ENCODE peak calls at places on chromosomes 7 and 10, in five cellular contexts. Z is AG09319, P is GM12865, M is esophagus muscularis mucosa, D is psoas muscle. I is an unnamed sample.

GRCh38 chr10:115073796-115074195 is 19.4 kb upstream of the ATRNL1 start:
- DNase-seq in Z (no peak), P (no peak), M (no peak), D (no peak), I (no peak)

GRCh38 chr10:97656777-97657176 is 16.3 kb downstream of the PI4K2A start:
- DNase-seq in Z (no peak), P (no peak), M (no peak), D (no peak), I (no peak)

GRCh38 chr7:21996641-21997040 is 50.9 kb upstream of the CDCA7L start:
- DNase-seq in Z (no peak), P (no peak), M (no peak), D (no peak), I (no peak)

GRCh38 chr7:112064627-112065385 is 141.4 kb downstream of the DOCK4 start:
- DNase-seq in Z (no peak), P (no peak), M (no peak), D (no peak), I (no peak)

GRCh38 chr10:46555713-46556514 is 544 bp downstream of the GPRIN2 start:
- DNase-seq in Z (no peak), P (no peak), M (no peak), D (peak), I (peak)

GRCh38 chr7:123649956-123650355 is 5.7 kb upstream of the LMOD2 start:
- DNase-seq in Z (no peak), P (no peak), M (no peak), D (no peak), I (no peak)

GRCh38 chr10:131855763-131856401 is 44.9 kb upstream of the PPP2R2D start:
- DNase-seq in Z (no peak), P (no peak), M (no peak), D (no peak), I (no peak)

GRCh38 chr10:129764901-129765663 is 199.0 kb downstream of the EBF3 start:
- DNase-seq in Z (no peak), P (no peak), M (peak), D (no peak), I (peak)

GRCh38 chr7:1675036-1675671 is 5.1 kb downstream of the ELFN1 start:
- DNase-seq in Z (no peak), P (no peak), M (no peak), D (peak), I (peak)

GRCh38 chr10:82089327-82089726 is 214.3 kb downstream of the NRG3 start:
- DNase-seq in Z (no peak), P (no peak), M (no peak), D (no peak), I (no peak)

GRCh38 chr7:96297873-96298272 is 24.0 kb downstream of the SLC25A13 start:
- DNase-seq in Z (no peak), P (no peak), M (no peak), D (no peak), I (no peak)

GRCh38 chr7:73840715-73841379 is 1.5 kb downstream of the METTL27 start:
- DNase-seq in Z (no peak), P (no peak), M (no peak), D (no peak), I (no peak)

GRCh38 chr10:102090772-102091171 is 25.6 kb downstream of the HPS6 start:
- DNase-seq in Z (no peak), P (no peak), M (no peak), D (no peak), I (no peak)

GRCh38 chr10:80462986-80463741 is 9.1 kb downstream of the TSPAN14 start:
- DNase-seq in Z (no peak), P (peak), M (peak), D (no peak), I (no peak)

GRCh38 chr10:5948999-5949759 is 28.2 kb downstream of the IL15RA start:
- DNase-seq in Z (no peak), P (peak), M (no peak), D (peak), I (no peak)

GRCh38 chr7:103871473-103871872 is 118.0 kb downstream of the RELN start:
- DNase-seq in Z (no peak), P (no peak), M (no peak), D (no peak), I (no peak)

GRCh38 chr10:52032681-52033629 is 281.1 kb upstream of the DKK1 start:
- DNase-seq in Z (no peak), P (no peak), M (no peak), D (no peak), I (no peak)

GRCh38 chr7:96953676-96954513 is 51.5 kb upstream of the DLX6 start:
- DNase-seq in Z (no peak), P (no peak), M (peak), D (no peak), I (no peak)

GRCh38 chr10:70474780-70475179 is 3.8 kb upstream of the PALD1 start:
- DNase-seq in Z (no peak), P (no peak), M (no peak), D (peak), I (no peak)

GRCh38 chr10:119489572-119490326 is 52.8 kb downstream of the RGS10 start:
- DNase-seq in Z (no peak), P (peak), M (no peak), D (peak), I (peak)

GRCh38 chr10:61464461-61465215 is 11.5 kb upstream of the TMEM26 start:
- DNase-seq in Z (peak), P (no peak), M (no peak), D (no peak), I (no peak)

GRCh38 chr7:94054130-94054529 is 50.0 kb upstream of the BET1 start:
- DNase-seq in Z (no peak), P (no peak), M (no peak), D (no peak), I (no peak)

GRCh38 chr7:64182036-64182790 is 24.8 kb upstream of the ZNF735 start:
- DNase-seq in Z (no peak), P (no peak), M (no peak), D (no peak), I (no peak)

GRCh38 chr10:110865804-110866482 is 5.8 kb upstream of the PDCD4 start:
- DNase-seq in Z (no peak), P (peak), M (no peak), D (no peak), I (no peak)

GRCh38 chr10:114749545-114749944 is 72.0 kb upstream of the FHIP2A start:
- DNase-seq in Z (no peak), P (no peak), M (no peak), D (no peak), I (no peak)

GRCh38 chr7:17095001-17095574 is 203.4 kb upstream of the AHR start:
- DNase-seq in Z (peak), P (no peak), M (no peak), D (no peak), I (no peak)

GRCh38 chr7:75966209-75966961 is 28.0 kb downstream of the TMEM120A start:
- DNase-seq in Z (peak), P (no peak), M (no peak), D (peak), I (no peak)

GRCh38 chr7:37016073-37016878 is 292.0 kb upstream of the AOAH start:
- DNase-seq in Z (no peak), P (no peak), M (no peak), D (no peak), I (no peak)

GRCh38 chr7:148964510-148965267 is 63.6 kb downstream of the PDIA4 start:
- DNase-seq in Z (no peak), P (no peak), M (no peak), D (no peak), I (no peak)

GRCh38 chr10:60955957-60956425 is 12.0 kb upstream of the RHOBTB1 start:
- DNase-seq in Z (no peak), P (no peak), M (no peak), D (no peak), I (no peak)

GRCh38 chr7:159065852-159066480 is 78.7 kb downstream of the VIPR2 start:
- DNase-seq in Z (no peak), P (no peak), M (no peak), D (no peak), I (peak)

GRCh38 chr7:96380111-96380512 is 58.2 kb upstream of the SLC25A13 start:
- DNase-seq in Z (no peak), P (no peak), M (no peak), D (no peak), I (no peak)

GRCh38 chr7:93435791-93436190 is 138.7 kb downstream of the CALCR start:
- DNase-seq in Z (no peak), P (no peak), M (no peak), D (no peak), I (no peak)

GRCh38 chr10:132554991-132555647 is 17.5 kb downstream of the INPP5A start:
- DNase-seq in Z (no peak), P (peak), M (no peak), D (peak), I (no peak)

GRCh38 chr7:101814996-101815825 is 2.2 kb upstream of the CUX1 start:
- DNase-seq in Z (no peak), P (peak), M (no peak), D (peak), I (no peak)

GRCh38 chr7:24477376-24477775 is 95.9 kb upstream of the PALS2 start:
- DNase-seq in Z (no peak), P (no peak), M (no peak), D (no peak), I (no peak)

GRCh38 chr7:24472093-24472492 is 101.2 kb upstream of the PALS2 start:
- DNase-seq in Z (no peak), P (no peak), M (no peak), D (no peak), I (no peak)

GRCh38 chr7:24476227-24476626 is 97.0 kb upstream of the PALS2 start:
- DNase-seq in Z (no peak), P (no peak), M (no peak), D (no peak), I (no peak)

GRCh38 chr7:24477807-24478655 is 95.2 kb upstream of the PALS2 start:
- DNase-seq in Z (peak), P (no peak), M (no peak), D (no peak), I (no peak)

GRCh38 chr7:24475573-24475972 is 97.7 kb upstream of the PALS2 start:
- DNase-seq in Z (no peak), P (no peak), M (no peak), D (no peak), I (no peak)
- TF ChIP-seq CTCF in Z (no peak), P (no peak), M (no peak), D (no peak), I (no peak)

GRCh38 chr10:113475381-113475807 is 77.5 kb upstream of the HABP2 start:
- DNase-seq in Z (peak), P (no peak), M (peak), D (no peak), I (peak)
- TF ChIP-seq CTCF in Z (peak), P (no peak), M (peak), D (no peak), I (no peak)

GRCh38 chr10:48239618-48240017 is 34.9 kb downstream of the FRMPD2 start:
- DNase-seq in Z (no peak), P (no peak), M (no peak), D (no peak), I (no peak)

GRCh38 chr10:48237225-48237855 is 37.2 kb downstream of the FRMPD2 start:
- DNase-seq in Z (no peak), P (no peak), M (peak), D (no peak), I (no peak)

GRCh38 chr10:48238826-48239520 is 35.5 kb downstream of the FRMPD2 start:
- DNase-seq in Z (no peak), P (no peak), M (peak), D (no peak), I (no peak)

GRCh38 chr10:48236199-48236621 is 38.3 kb downstream of the FRMPD2 start:
- DNase-seq in Z (no peak), P (no peak), M (peak), D (no peak), I (no peak)

DNA sequence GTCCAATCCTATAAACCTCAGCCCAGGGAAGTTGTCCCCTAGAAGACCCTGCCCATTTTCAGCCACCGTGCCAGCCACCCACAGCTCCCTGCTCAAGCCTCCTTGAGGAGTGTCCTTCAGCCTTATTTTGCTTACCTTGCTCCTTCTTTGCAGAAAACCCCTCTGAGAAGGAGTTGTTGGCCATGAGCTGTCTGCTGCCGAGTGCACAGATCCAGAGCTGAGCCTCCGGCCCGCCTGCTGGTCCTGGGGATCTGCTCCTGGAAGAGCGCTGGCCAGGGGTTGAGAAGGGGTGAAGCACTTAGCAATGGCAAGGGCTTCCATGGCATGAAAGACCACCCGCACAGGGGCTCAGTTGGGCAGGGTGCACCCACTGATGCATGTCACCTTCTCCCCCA is 36.6 kb downstream of the FRMPD2 start:
- DNase-seq in Z (no peak), P (no peak), M (peak), D (no peak), I (no peak)
- TF ChIP-seq CTCF in Z (no peak), P (no peak), M (no peak), D (no peak), I (no peak)

DNA sequence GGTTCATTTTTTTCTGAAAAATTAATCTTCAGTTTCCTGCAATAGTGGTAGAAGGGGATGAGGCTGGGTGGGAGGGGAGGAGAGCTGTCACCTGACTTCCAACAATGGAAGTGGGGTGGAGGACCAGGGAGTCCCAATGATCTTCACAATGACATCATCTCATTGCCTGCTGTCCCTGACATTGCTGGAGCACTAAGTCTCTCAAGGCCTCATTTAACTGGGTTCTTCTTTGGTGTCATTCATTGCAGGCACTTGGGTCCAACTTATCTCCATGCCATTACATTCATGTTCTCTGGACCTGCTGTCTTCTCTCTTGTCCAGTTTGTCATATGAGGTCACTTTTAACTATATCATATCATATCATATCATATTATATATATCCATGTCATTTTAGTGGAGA is 34.4 kb downstream of the PRTFDC1 start:
- DNase-seq in Z (no peak), P (no peak), M (no peak), D (no peak), I (no peak)
- TF ChIP-seq CTCF in Z (no peak), P (no peak), M (no peak), D (no peak), I (no peak)

DNA sequence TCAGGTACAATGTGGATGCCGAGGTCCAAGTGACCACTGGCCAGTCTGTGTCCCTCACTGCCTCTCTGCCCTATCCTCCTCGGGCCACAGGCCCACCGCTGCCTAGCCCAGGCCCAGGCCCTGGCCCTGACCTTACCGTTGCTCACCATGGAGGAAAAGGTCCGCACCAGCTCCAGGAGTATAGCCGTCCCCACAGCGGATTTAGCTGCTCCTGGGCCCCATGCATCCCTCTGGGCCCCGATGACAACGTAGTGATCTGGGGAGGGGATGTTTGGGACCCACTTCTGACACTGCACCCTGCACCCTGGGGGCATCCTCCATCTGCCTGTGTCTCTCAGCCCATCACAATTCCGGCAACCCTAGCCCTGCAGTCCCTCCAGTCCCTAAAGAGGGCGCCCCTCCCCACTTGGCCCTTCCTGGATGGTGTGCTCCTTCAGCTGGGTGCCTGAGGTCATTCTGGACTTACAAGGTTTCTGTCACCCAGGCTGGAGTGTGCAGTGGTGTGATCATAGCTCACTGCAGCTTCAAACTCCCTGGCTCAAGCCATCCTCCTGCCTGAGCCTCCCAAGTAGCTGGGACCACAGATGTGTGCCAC is 12.1 kb downstream of the TFR2 start:
- DNase-seq in Z (no peak), P (peak), M (no peak), D (no peak), I (no peak)
- TF ChIP-seq CTCF in Z (peak), P (peak), M (no peak), D (no peak), I (peak)

DNA sequence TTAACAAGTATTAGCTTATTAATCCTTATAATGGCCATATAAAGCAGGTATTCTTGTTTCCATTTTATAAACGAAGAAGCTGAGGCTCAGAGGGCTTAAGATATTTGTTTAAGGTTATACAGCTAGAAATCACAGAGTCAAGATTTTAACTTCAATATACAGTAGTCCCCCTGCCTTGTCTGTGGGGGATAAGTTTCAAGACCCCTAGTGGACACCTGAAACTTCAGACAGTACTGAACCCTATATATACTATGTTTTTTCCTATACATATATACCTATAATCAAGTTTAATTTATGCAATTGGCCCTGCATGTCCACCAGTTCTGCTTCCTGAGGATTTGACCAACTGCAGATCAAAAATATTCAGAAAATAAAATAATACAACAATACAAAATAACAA is 44.4 kb upstream of the STRIP2 start:
- DNase-seq in Z (no peak), P (no peak), M (no peak), D (no peak), I (no peak)
- TF ChIP-seq CTCF in Z (no peak), P (no peak), M (no peak), D (no peak), I (no peak)

GRCh38 chr10:93435061-93435491 is 47.1 kb downstream of the MYOF start:
- DNase-seq in Z (no peak), P (no peak), M (no peak), D (no peak), I (no peak)
- TF ChIP-seq CTCF in Z (no peak), P (no peak), M (no peak), D (no peak), I (no peak)